ENCODE peak calls at places on chromosomes 11 and 22, in five cellular contexts. K, A, O, L and J are unnamed samples.

GRCh38 chr11:113474362-113475159 is 637 bp downstream of the DRD2 start:
- DNase-seq in K (peak; percentile 15), A (peak; percentile 68), O (peak; percentile 76), L (peak; percentile 77), J (peak; percentile 64)

GRCh38 chr11:8092587-8093424 is 11.8 kb downstream of the TUB start:
- DNase-seq in K (peak; percentile 25), A (peak; percentile 78), O (peak; percentile 74), L (peak; percentile 63), J (peak; percentile 50)

GRCh38 chr11:111012497-111012896 is 233.0 kb upstream of the POU2AF2 start:
- DNase-seq in K (no peak), A (no peak), O (no peak), L (no peak), J (no peak)

GRCh38 chr22:30040499-30041055 is 39.7 kb upstream of the HORMAD2 start:
- DNase-seq in K (no peak), A (no peak), O (no peak), L (no peak), J (no peak)

GRCh38 chr11:15073361-15074205 is at the start of gene CALCB:
- DNase-seq in K (no peak), A (peak; percentile 32), O (peak; percentile 8), L (peak; percentile 5), J (no peak)

GRCh38 chr11:134267466-134267865 is 8.7 kb upstream of the GLB1L3 start:
- DNase-seq in K (no peak), A (no peak), O (no peak), L (no peak), J (no peak)

GRCh38 chr22:50713571-50714056 is 24.4 kb upstream of the ACR start:
- DNase-seq in K (no peak), A (no peak), O (no peak), L (no peak), J (no peak)

GRCh38 chr22:35089139-35089538 is 23.2 kb downstream of the ISX start:
- DNase-seq in K (no peak), A (no peak), O (no peak), L (no peak), J (no peak)

GRCh38 chr11:47204633-47204989 is 10.2 kb upstream of the DDB2 start:
- DNase-seq in K (no peak), A (peak; percentile 70), O (peak; percentile 69), L (peak; percentile 57), J (no peak)

GRCh38 chr22:44403166-44403565 is 90.4 kb upstream of the SHISAL1 start:
- DNase-seq in K (no peak), A (no peak), O (no peak), L (no peak), J (no peak)

GRCh38 chr11:125164422-125165110 is at the start of gene PKNOX2:
- DNase-seq in K (no peak), A (peak; percentile 34), O (peak; percentile 68), L (peak; percentile 81), J (peak; percentile 70)

DNA sequence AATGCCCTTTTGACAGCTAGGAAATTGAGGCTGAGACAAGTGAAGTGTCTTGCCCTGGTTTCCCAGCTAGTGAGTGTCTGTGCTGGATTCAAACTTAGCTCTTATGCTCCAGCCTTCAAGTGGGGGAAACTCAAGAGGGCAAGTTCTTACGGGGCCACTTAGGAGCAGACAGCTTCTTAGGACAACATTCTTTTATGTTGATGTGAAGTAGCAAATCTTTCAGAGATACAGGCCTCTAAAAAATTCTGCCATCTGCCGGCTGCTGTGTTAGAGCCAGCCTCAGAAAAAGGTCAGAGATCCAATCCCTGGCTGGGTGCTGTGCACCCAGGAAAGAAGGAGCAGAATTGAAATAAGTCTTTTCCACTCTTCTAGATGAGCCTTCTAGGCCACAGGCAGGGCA is 26.6 kb downstream of the TIMP3 start:
- DNase-seq in K (no peak), A (no peak), O (peak; percentile 25), L (no peak), J (no peak)
- TF ChIP-seq CTCF in K (peak; percentile 22), A (no peak), O (peak; percentile 27), L (peak; percentile 27), J (no peak)

GRCh38 chr11:1825039-1825740 is 9.6 kb upstream of the SYT8 start:
- DNase-seq in K (no peak), A (no peak), O (no peak), L (no peak), J (no peak)
- TF ChIP-seq CTCF in K (no peak), A (peak; percentile 14), O (peak; percentile 54), L (peak; percentile 67), J (peak; percentile 72)

GRCh38 chr22:24410110-24410856 is 17.1 kb upstream of the ADORA2A start:
- DNase-seq in K (no peak), A (peak; percentile 56), O (peak; percentile 40), L (peak; percentile 41), J (no peak)
- TF ChIP-seq CTCF in K (no peak), A (no peak), O (no peak), L (no peak), J (no peak)

GRCh38 chr11:63713776-63714175 is 32.5 kb downstream of the RTN3 start:
- DNase-seq in K (no peak), A (no peak), O (no peak), L (no peak), J (no peak)
- TF ChIP-seq CTCF in K (no peak), A (no peak), O (no peak), L (no peak), J (no peak)

GRCh38 chr22:39529487-39529851 is 3.1 kb downstream of the RPS19BP1 start:
- DNase-seq in K (no peak), A (no peak), O (no peak), L (no peak), J (no peak)

GRCh38 chr22:39532215-39533071 is at the start of gene RPS19BP1:
- DNase-seq in K (peak; percentile 98), A (peak; percentile 97), O (peak; percentile 99), L (peak; percentile 100), J (peak; percentile 99)

GRCh38 chr22:39528681-39529486 is 3.7 kb downstream of the RPS19BP1 start:
- DNase-seq in K (peak; percentile 85), A (peak; percentile 92), O (peak; percentile 94), L (peak; percentile 93), J (peak; percentile 88)

GRCh38 chr22:39530136-39530535 is 2.4 kb downstream of the RPS19BP1 start:
- DNase-seq in K (no peak), A (no peak), O (no peak), L (no peak), J (no peak)

DNA sequence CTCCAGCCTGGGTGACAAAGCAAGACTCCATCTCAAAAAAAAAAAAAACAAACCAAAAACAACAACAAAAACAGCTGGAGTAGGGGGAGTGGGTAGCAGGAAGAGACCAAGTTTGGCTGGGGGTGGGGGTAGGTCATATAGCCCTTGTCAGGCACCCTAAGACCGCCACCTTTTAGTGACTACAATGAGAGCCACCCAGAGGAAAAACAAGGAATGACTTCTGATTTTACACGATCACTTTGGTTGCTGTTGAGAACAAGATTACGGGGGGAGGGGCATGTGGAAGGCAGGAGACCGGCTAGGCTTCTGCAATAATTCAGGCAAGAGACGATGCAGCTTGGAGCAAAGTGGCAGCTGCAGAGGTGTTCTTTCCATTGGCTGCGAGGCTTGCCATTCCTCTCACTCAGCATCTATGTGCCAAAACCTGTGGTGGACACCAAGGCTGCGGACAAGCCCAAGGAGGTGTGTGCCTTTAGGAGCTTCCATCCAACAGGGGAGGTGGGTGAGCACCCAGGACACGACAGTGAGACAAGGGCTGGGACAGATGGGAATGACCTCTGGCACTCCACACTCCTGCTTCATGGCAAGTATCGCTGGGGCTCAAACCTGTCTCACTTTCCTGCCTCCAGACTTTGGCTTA is 1.7 kb downstream of the RPS19BP1 start:
- DNase-seq in K (no peak), A (peak; percentile 56), O (peak; percentile 53), L (peak; percentile 36), J (no peak)
- TF ChIP-seq CTCF in K (peak; percentile 12), A (peak; percentile 32), O (peak; percentile 22), L (peak; percentile 28), J (no peak)

GRCh38 chr11:105933666-105934065 is 88.4 kb downstream of the MSANTD4 start:
- DNase-seq in K (no peak), A (no peak), O (no peak), L (no peak), J (no peak)

GRCh38 chr11:105937738-105938137 is 84.3 kb downstream of the MSANTD4 start:
- DNase-seq in K (no peak), A (peak; percentile 5), O (peak; percentile 19), L (peak; percentile 75), J (no peak)

GRCh38 chr11:105937331-105937730 is 84.7 kb downstream of the MSANTD4 start:
- DNase-seq in K (no peak), A (peak; percentile 30), O (peak; percentile 60), L (peak; percentile 72), J (no peak)

GRCh38 chr11:105935791-105936190 is 86.2 kb downstream of the MSANTD4 start:
- DNase-seq in K (no peak), A (peak; percentile 16), O (peak; percentile 43), L (peak; percentile 61), J (no peak)
- TF ChIP-seq CTCF in K (no peak), A (no peak), O (no peak), L (no peak), J (no peak)

GRCh38 chr11:13009921-13010736 is 1.0 kb downstream of the RASSF10 start:
- DNase-seq in K (no peak), A (peak; percentile 21), O (peak; percentile 20), L (no peak), J (peak; percentile 82)
- TF ChIP-seq CTCF in K (no peak), A (no peak), O (no peak), L (no peak), J (no peak)

GRCh38 chr22:37101311-37102063 is 8.0 kb downstream of the TMPRSS6 start:
- DNase-seq in K (no peak), A (no peak), O (no peak), L (no peak), J (no peak)

GRCh38 chr22:37100589-37101127 is 8.9 kb downstream of the TMPRSS6 start:
- DNase-seq in K (no peak), A (no peak), O (no peak), L (no peak), J (no peak)

GRCh38 chr22:37103151-37103550 is 6.4 kb downstream of the TMPRSS6 start:
- DNase-seq in K (no peak), A (no peak), O (no peak), L (no peak), J (no peak)

GRCh38 chr22:37095113-37095512 is 14.4 kb downstream of the TMPRSS6 start:
- DNase-seq in K (no peak), A (no peak), O (no peak), L (no peak), J (no peak)

GRCh38 chr22:37098976-37099577 is 10.4 kb downstream of the TMPRSS6 start:
- DNase-seq in K (no peak), A (no peak), O (no peak), L (no peak), J (no peak)
- TF ChIP-seq CTCF in K (no peak), A (peak; percentile 5), O (no peak), L (no peak), J (no peak)

DNA sequence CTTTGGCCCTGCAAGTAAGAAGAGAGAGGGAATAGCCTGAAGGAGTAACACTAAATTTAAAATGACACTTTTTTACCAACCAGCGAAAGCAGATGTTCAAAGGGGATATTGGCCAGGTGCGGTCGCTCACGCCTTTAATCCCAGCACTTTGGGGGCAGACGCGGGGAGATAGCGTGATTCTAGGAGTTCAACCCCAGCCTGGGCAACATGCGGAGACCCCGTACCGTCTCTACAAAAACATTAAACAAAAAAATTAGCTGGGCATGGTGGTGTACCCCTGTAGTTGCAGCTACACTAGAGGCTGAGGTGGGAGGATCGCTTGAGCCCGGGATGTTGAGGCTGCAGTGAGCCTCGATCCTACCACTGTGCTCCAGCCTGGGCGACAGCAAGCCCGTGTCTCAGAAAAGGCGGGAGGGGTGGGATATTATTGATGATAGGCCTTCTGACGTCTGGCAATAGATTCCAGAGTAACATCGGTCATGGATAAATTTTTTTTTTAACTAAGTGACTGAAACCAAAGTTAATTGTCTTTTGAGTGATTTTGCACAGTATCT is 1.1 kb upstream of the RAB30 start:
- DNase-seq in K (no peak), A (no peak), O (no peak), L (no peak), J (no peak)
- TF ChIP-seq CTCF in K (no peak), A (no peak), O (no peak), L (no peak), J (no peak)